ENCODE peak calls at places on chromosomes 7 and 10, in six cellular contexts. One of them, this sample, is unnamed.

GRCh38 chr10:95864906-95865813 is 42.6 kb upstream of the CC2D2B start:
- DNase-seq in fibroblast of lung: peak; percentile 87
- DNase-seq in ecto neural progenitor cell: peak; percentile 54
- DNase-seq in esophagus squamous epithelium: no peak
- DNase-seq in fibroblast of the aortic adventitia: peak; percentile 86
- DNase-seq in Caki2: peak; percentile 47
- DNase-seq in this sample: no peak

GRCh38 chr7:37234928-37235327 is 213.7 kb downstream of the ELMO1 start:
- DNase-seq in fibroblast of lung: peak; percentile 28
- DNase-seq in ecto neural progenitor cell: no peak
- DNase-seq in esophagus squamous epithelium: no peak
- DNase-seq in fibroblast of the aortic adventitia: peak; percentile 12
- DNase-seq in Caki2: no peak
- DNase-seq in this sample: no peak

GRCh38 chr7:48992816-48993215 is 68.5 kb downstream of the CDC14C start:
- DNase-seq in fibroblast of lung: no peak
- DNase-seq in ecto neural progenitor cell: no peak
- DNase-seq in esophagus squamous epithelium: no peak
- DNase-seq in fibroblast of the aortic adventitia: no peak
- DNase-seq in Caki2: peak; percentile 50
- DNase-seq in this sample: no peak

GRCh38 chr7:27123021-27123476 is 7.5 kb downstream of the HOXA4 start:
- DNase-seq in fibroblast of lung: peak; percentile 54
- DNase-seq in ecto neural progenitor cell: peak; percentile 11
- DNase-seq in esophagus squamous epithelium: no peak
- DNase-seq in fibroblast of the aortic adventitia: peak; percentile 40
- DNase-seq in Caki2: peak; percentile 55
- DNase-seq in this sample: no peak

GRCh38 chr10:102135956-102136526 is 3.2 kb downstream of the PPRC1 start:
- DNase-seq in fibroblast of lung: no peak
- DNase-seq in ecto neural progenitor cell: no peak
- DNase-seq in esophagus squamous epithelium: no peak
- DNase-seq in fibroblast of the aortic adventitia: no peak
- DNase-seq in Caki2: no peak
- DNase-seq in this sample: no peak

GRCh38 chr7:36513393-36513792 is 123.7 kb downstream of the ANLN start:
- DNase-seq in fibroblast of lung: no peak
- DNase-seq in ecto neural progenitor cell: no peak
- DNase-seq in esophagus squamous epithelium: no peak
- DNase-seq in fibroblast of the aortic adventitia: no peak
- DNase-seq in Caki2: no peak
- DNase-seq in this sample: no peak

GRCh38 chr10:17025444-17026295 is 103.9 kb downstream of the CUBN start:
- DNase-seq in fibroblast of lung: peak; percentile 93
- DNase-seq in ecto neural progenitor cell: peak; percentile 69
- DNase-seq in esophagus squamous epithelium: no peak
- DNase-seq in fibroblast of the aortic adventitia: peak; percentile 99
- DNase-seq in Caki2: peak; percentile 71
- DNase-seq in this sample: peak; percentile 43

GRCh38 chr10:107022600-107023354 is 141.7 kb downstream of the SORCS1 start:
- DNase-seq in fibroblast of lung: no peak
- DNase-seq in ecto neural progenitor cell: no peak
- DNase-seq in esophagus squamous epithelium: no peak
- DNase-seq in fibroblast of the aortic adventitia: no peak
- DNase-seq in Caki2: no peak
- DNase-seq in this sample: no peak

GRCh38 chr7:155300641-155301452 is 3.2 kb downstream of the INSIG1 start:
- DNase-seq in fibroblast of lung: no peak
- DNase-seq in ecto neural progenitor cell: no peak
- DNase-seq in esophagus squamous epithelium: no peak
- DNase-seq in fibroblast of the aortic adventitia: no peak
- DNase-seq in Caki2: no peak
- DNase-seq in this sample: no peak

GRCh38 chr7:128827248-128827958 is 2.8 kb upstream of the FLNC start:
- DNase-seq in fibroblast of lung: peak; percentile 83
- DNase-seq in ecto neural progenitor cell: no peak
- DNase-seq in esophagus squamous epithelium: no peak
- DNase-seq in fibroblast of the aortic adventitia: peak; percentile 89
- DNase-seq in Caki2: no peak
- DNase-seq in this sample: no peak

GRCh38 chr10:47047127-47047504 is 135.9 kb downstream of the PTPN20 start:
- DNase-seq in fibroblast of lung: no peak
- DNase-seq in ecto neural progenitor cell: no peak
- DNase-seq in esophagus squamous epithelium: no peak
- DNase-seq in fibroblast of the aortic adventitia: no peak
- DNase-seq in Caki2: no peak
- DNase-seq in this sample: no peak

GRCh38 chr7:131108212-131108980 is 219.3 kb upstream of the MKLN1 start:
- DNase-seq in fibroblast of lung: peak; percentile 35
- DNase-seq in ecto neural progenitor cell: peak; percentile 64
- DNase-seq in esophagus squamous epithelium: no peak
- DNase-seq in fibroblast of the aortic adventitia: peak; percentile 59
- DNase-seq in Caki2: peak; percentile 18
- DNase-seq in this sample: no peak

GRCh38 chr10:93871805-93872204 is 22.0 kb upstream of the SLC35G1 start:
- DNase-seq in fibroblast of lung: no peak
- DNase-seq in ecto neural progenitor cell: no peak
- DNase-seq in esophagus squamous epithelium: no peak
- DNase-seq in fibroblast of the aortic adventitia: no peak
- DNase-seq in Caki2: no peak
- DNase-seq in this sample: no peak

GRCh38 chr7:156046031-156046560 is 233.8 kb upstream of the SHH start:
- DNase-seq in fibroblast of lung: no peak
- DNase-seq in ecto neural progenitor cell: no peak
- DNase-seq in esophagus squamous epithelium: no peak
- DNase-seq in fibroblast of the aortic adventitia: no peak
- DNase-seq in Caki2: no peak
- DNase-seq in this sample: no peak

GRCh38 chr7:90817846-90818245 is 221.7 kb downstream of the CDK14 start:
- DNase-seq in fibroblast of lung: no peak
- DNase-seq in ecto neural progenitor cell: no peak
- DNase-seq in esophagus squamous epithelium: no peak
- DNase-seq in fibroblast of the aortic adventitia: no peak
- DNase-seq in Caki2: no peak
- DNase-seq in this sample: no peak

GRCh38 chr7:87797798-87798403 is 78.3 kb downstream of the SLC25A40 start:
- DNase-seq in fibroblast of lung: peak; percentile 65
- DNase-seq in ecto neural progenitor cell: no peak
- DNase-seq in esophagus squamous epithelium: no peak
- DNase-seq in fibroblast of the aortic adventitia: peak; percentile 68
- DNase-seq in Caki2: peak; percentile 60
- DNase-seq in this sample: peak; percentile 20

GRCh38 chr10:109889867-109890266 is 33.4 kb downstream of the XPNPEP1 start:
- DNase-seq in fibroblast of lung: peak; percentile 82
- DNase-seq in ecto neural progenitor cell: no peak
- DNase-seq in esophagus squamous epithelium: no peak
- DNase-seq in fibroblast of the aortic adventitia: peak; percentile 80
- DNase-seq in Caki2: peak; percentile 22
- DNase-seq in this sample: no peak

GRCh38 chr7:15399446-15399845 is 162.4 kb downstream of the AGMO start:
- DNase-seq in fibroblast of lung: peak; percentile 35
- DNase-seq in ecto neural progenitor cell: no peak
- DNase-seq in esophagus squamous epithelium: no peak
- DNase-seq in fibroblast of the aortic adventitia: peak; percentile 52
- DNase-seq in Caki2: no peak
- DNase-seq in this sample: no peak

GRCh38 chr10:102705531-102705930 is 8.7 kb downstream of the ARL3 start:
- DNase-seq in fibroblast of lung: no peak
- DNase-seq in ecto neural progenitor cell: no peak
- DNase-seq in esophagus squamous epithelium: no peak
- DNase-seq in fibroblast of the aortic adventitia: no peak
- DNase-seq in Caki2: no peak
- DNase-seq in this sample: no peak

GRCh38 chr10:78528749-78529204 is 495.1 kb downstream of the RPS24 start:
- DNase-seq in fibroblast of lung: no peak
- DNase-seq in ecto neural progenitor cell: no peak
- DNase-seq in esophagus squamous epithelium: no peak
- DNase-seq in fibroblast of the aortic adventitia: no peak
- DNase-seq in Caki2: no peak
- DNase-seq in this sample: no peak

GRCh38 chr10:92486637-92487036 is 87.3 kb downstream of the IDE start:
- DNase-seq in fibroblast of lung: no peak
- DNase-seq in ecto neural progenitor cell: no peak
- DNase-seq in esophagus squamous epithelium: no peak
- DNase-seq in fibroblast of the aortic adventitia: peak; percentile 12
- DNase-seq in Caki2: no peak
- DNase-seq in this sample: no peak

GRCh38 chr10:132134541-132135397 is 52.0 kb upstream of the DPYSL4 start:
- DNase-seq in fibroblast of lung: no peak
- DNase-seq in ecto neural progenitor cell: no peak
- DNase-seq in esophagus squamous epithelium: no peak
- DNase-seq in fibroblast of the aortic adventitia: no peak
- DNase-seq in Caki2: no peak
- DNase-seq in this sample: no peak

GRCh38 chr7:101882595-101883564 is 65.5 kb downstream of the CUX1 start:
- DNase-seq in fibroblast of lung: peak; percentile 100
- DNase-seq in ecto neural progenitor cell: peak; percentile 69
- DNase-seq in esophagus squamous epithelium: no peak
- DNase-seq in fibroblast of the aortic adventitia: peak; percentile 100
- DNase-seq in Caki2: peak; percentile 97
- DNase-seq in this sample: peak; percentile 82